ENCODE peak calls at places on chromosomes 5 and 9, in four cellular contexts. Q, Y, N and K are unnamed samples.

GRCh38 chr9:134922932-134923240 is 5.2 kb upstream of the FCN1 start:
- DNase-seq in Q (no peak), Y (no peak), N (no peak), K (no peak)

GRCh38 chr5:113693205-113693553 is 179.7 kb downstream of the YTHDC2 start:
- DNase-seq in N (no peak), Y (no peak), Q (peak; percentile 51), K (no peak)

GRCh38 chr5:93578813-93579560 is 2.0 kb downstream of the NR2F1-AS1 start:
- DNase-seq in Y (no peak), Q (peak; percentile 59), N (no peak), K (no peak)

GRCh38 chr5:130155395-130155794 is 251.1 kb downstream of the CHSY3 start:
- DNase-seq in Y (no peak), N (no peak), Q (no peak), K (no peak)

GRCh38 chr9:89872426-89872912 is 267.7 kb downstream of the GADD45G start:
- DNase-seq in Y (no peak), N (no peak), Q (no peak), K (no peak)

GRCh38 chr5:154273028-154273617 is 82.6 kb downstream of the GALNT10 start:
- DNase-seq in Q (no peak), Y (no peak), N (no peak), K (no peak)

GRCh38 chr5:178333821-178334481 is 101.3 kb upstream of the PHYKPL start:
- DNase-seq in N (no peak), Y (no peak), Q (no peak), K (no peak)

GRCh38 chr5:129960831-129961230 is 56.6 kb downstream of the CHSY3 start:
- DNase-seq in Q (no peak), Y (no peak), N (no peak), K (no peak)

GRCh38 chr5:16976625-16977008 is 40.5 kb upstream of the MYO10 start:
- DNase-seq in Q (no peak), Y (no peak), N (no peak), K (no peak)

GRCh38 chr5:11104543-11105151 is 343.6 kb upstream of the DAP start:
- DNase-seq in Q (no peak), Y (no peak), N (no peak), K (no peak)
- TF ChIP-seq POLR2AphosphoS5 in Q (no peak), Y (no peak), N (no peak), K (no peak)

GRCh38 chr5:137401946-137402345 is 97.2 kb downstream of the SPOCK1 start:
- DNase-seq in Y (no peak), Q (no peak), N (no peak), K (no peak)
- TF ChIP-seq REST in Y (no peak), Q (no peak), N (no peak), K (no peak)

GRCh38 chr5:157108961-157109360 is at the start of gene HAVCR2:
- DNase-seq in N (no peak), Q (no peak), Y (no peak), K (no peak)
- TF ChIP-seq POLR2AphosphoS5 in N (no peak), Q (no peak), Y (no peak), K (no peak)

DNA sequence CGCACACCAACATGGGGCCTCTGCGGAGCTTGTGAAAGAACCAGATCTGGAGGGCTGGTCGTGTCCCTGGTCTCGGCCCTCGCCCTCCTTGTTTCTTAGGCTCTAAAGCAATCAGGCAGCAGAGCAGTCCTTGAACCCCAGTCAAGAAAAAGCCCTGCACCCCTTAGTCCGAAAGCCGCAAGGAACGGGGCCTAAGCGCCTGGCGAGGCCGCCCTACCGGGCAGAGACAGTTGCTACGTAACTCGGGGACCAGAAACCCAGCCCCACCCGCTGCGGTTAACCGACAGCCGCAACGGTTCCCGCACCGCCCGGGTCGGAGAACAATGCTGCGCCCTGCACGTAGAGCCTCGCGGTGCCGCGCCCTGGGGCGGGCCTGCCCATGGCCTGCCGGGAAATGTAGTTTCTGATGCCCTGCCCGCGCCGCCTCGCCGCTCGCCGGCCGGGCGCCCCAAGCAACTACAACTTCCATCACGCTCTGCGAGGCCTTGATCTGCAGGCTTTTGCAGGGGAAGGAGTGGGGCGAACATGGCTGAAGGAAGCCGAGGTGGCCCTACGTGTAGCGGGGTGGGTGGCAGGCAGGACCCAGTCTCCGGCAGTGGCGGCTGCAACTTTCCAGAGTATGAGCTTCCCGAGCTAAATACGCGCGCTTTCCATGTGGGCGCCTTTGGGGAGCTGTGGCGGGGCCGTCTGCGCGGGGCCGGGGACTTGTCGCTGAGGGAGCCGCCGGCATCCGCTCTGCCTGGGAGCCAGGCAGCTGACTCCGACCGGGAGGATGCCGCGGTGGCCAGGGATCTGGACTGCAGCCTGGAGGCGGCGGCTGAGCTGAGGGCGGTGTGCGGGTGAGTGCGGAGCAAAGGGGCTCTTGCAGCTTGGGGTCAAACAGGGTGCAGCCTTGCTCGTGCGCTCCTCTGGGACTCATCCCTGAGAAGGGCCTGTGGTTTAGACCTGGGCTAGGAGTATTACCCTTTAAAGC is at the start of gene SNAPC3:
- DNase-seq in Q (peak; percentile 98), Y (peak; percentile 88), N (peak; percentile 83), K (no peak)
- TF ChIP-seq REST in Q (no peak), Y (no peak), N (no peak), K (no peak)